ENCODE peak calls at places on chromosome 20, in four cellular contexts. One of them, this sample, is unnamed.

GRCh38 chr20:21303061-21303871 is at the start of gene XRN2:
- DNase-seq in AG09319: peak
- DNase-seq in germinal center: peak
- DNase-seq in A172: peak
- DNase-seq in this sample: peak

GRCh38 chr20:22866757-22867425 is 168.2 kb upstream of the SSTR4 start:
- DNase-seq in AG09319: no peak
- DNase-seq in germinal center: no peak
- DNase-seq in A172: no peak
- DNase-seq in this sample: no peak

GRCh38 chr20:7984192-7984591 is 35.4 kb downstream of the TMX4 start:
- DNase-seq in AG09319: no peak
- DNase-seq in germinal center: no peak
- DNase-seq in A172: no peak
- DNase-seq in this sample: no peak

GRCh38 chr20:61118429-61119224 is 133.4 kb upstream of the CDH4 start:
- DNase-seq in germinal center: no peak
- DNase-seq in AG09319: no peak
- DNase-seq in A172: peak
- DNase-seq in this sample: no peak

GRCh38 chr20:2261105-2261504 is 34.7 kb upstream of the TGM3 start:
- DNase-seq in AG09319: no peak
- DNase-seq in germinal center: no peak
- DNase-seq in A172: peak
- DNase-seq in this sample: no peak

GRCh38 chr20:19993937-19994667 is 23.1 kb upstream of the NAA20 start:
- DNase-seq in germinal center: no peak
- DNase-seq in A172: peak
- DNase-seq in AG09319: no peak
- DNase-seq in this sample: no peak

GRCh38 chr20:59812286-59813125 is 120.9 kb downstream of the SYCP2 start:
- DNase-seq in AG09319: no peak
- DNase-seq in A172: no peak
- DNase-seq in germinal center: no peak
- DNase-seq in this sample: no peak

GRCh38 chr20:44615169-44615791 is 32.9 kb downstream of the PKIG start:
- DNase-seq in AG09319: no peak
- DNase-seq in germinal center: no peak
- DNase-seq in A172: no peak
- DNase-seq in this sample: no peak

GRCh38 chr20:45138451-45139300 is 14.4 kb upstream of the WFDC12 start:
- DNase-seq in germinal center: peak
- DNase-seq in AG09319: no peak
- DNase-seq in A172: peak
- DNase-seq in this sample: no peak

GRCh38 chr20:46624941-46625340 is 26.3 kb downstream of the SLC13A3 start:
- DNase-seq in AG09319: no peak
- DNase-seq in germinal center: no peak
- DNase-seq in A172: no peak
- DNase-seq in this sample: no peak

GRCh38 chr20:25399038-25399430 is 8.4 kb upstream of the ABHD12 start:
- DNase-seq in A172: peak
- DNase-seq in germinal center: peak
- DNase-seq in AG09319: no peak
- DNase-seq in this sample: no peak

GRCh38 chr20:32958574-32958973 is 45.7 kb downstream of the SUN5 start:
- DNase-seq in A172: no peak
- DNase-seq in germinal center: no peak
- DNase-seq in AG09319: no peak
- DNase-seq in this sample: no peak

GRCh38 chr20:37526839-37527637 is 638 bp downstream of the BLCAP start:
- DNase-seq in A172: peak
- DNase-seq in germinal center: no peak
- DNase-seq in AG09319: no peak
- DNase-seq in this sample: no peak

GRCh38 chr20:46512943-46513844 is at the start of gene ZNF334:
- DNase-seq in AG09319: no peak
- DNase-seq in germinal center: no peak
- DNase-seq in A172: no peak
- DNase-seq in this sample: no peak

GRCh38 chr20:54468082-54468481 is 7.3 kb upstream of the DOK5 start:
- DNase-seq in A172: no peak
- DNase-seq in germinal center: no peak
- DNase-seq in AG09319: no peak
- DNase-seq in this sample: no peak

GRCh38 chr20:60010689-60011417 is 52.6 kb downstream of the CDH26 start:
- DNase-seq in A172: no peak
- DNase-seq in AG09319: no peak
- DNase-seq in germinal center: no peak
- DNase-seq in this sample: no peak

GRCh38 chr20:61802721-61803311 is 262.9 kb downstream of the TAF4 start:
- DNase-seq in A172: no peak
- DNase-seq in AG09319: no peak
- DNase-seq in germinal center: no peak
- DNase-seq in this sample: no peak

GRCh38 chr20:46752639-46753235 is 43.3 kb downstream of the SLC2A10 start:
- DNase-seq in AG09319: peak
- DNase-seq in germinal center: peak
- DNase-seq in A172: peak
- DNase-seq in this sample: peak

GRCh38 chr20:33993800-33994623 is at the start of gene RALY:
- DNase-seq in AG09319: peak
- DNase-seq in germinal center: peak
- DNase-seq in A172: peak
- DNase-seq in this sample: no peak

GRCh38 chr20:52783769-52784168 is 188.4 kb upstream of the TSHZ2 start:
- DNase-seq in A172: peak
- DNase-seq in germinal center: peak
- DNase-seq in AG09319: no peak
- DNase-seq in this sample: no peak

GRCh38 chr20:57884956-57885355 is 175.1 kb upstream of the PMEPA1 start:
- DNase-seq in A172: no peak
- DNase-seq in germinal center: no peak
- DNase-seq in AG09319: no peak
- DNase-seq in this sample: no peak

GRCh38 chr20:51404297-51405060 is 138.0 kb downstream of the NFATC2 start:
- DNase-seq in A172: peak
- DNase-seq in AG09319: no peak
- DNase-seq in germinal center: peak
- DNase-seq in this sample: peak

GRCh38 chr20:52959125-52959524 is 13.0 kb upstream of the TSHZ2 start:
- DNase-seq in germinal center: no peak
- DNase-seq in A172: peak
- DNase-seq in AG09319: no peak
- DNase-seq in this sample: no peak

GRCh38 chr20:23118766-23119165 is 32.6 kb upstream of the CD93 start:
- DNase-seq in germinal center: no peak
- DNase-seq in AG09319: no peak
- DNase-seq in A172: no peak
- DNase-seq in this sample: no peak

GRCh38 chr20:6940052-6940451 is 172.6 kb downstream of the BMP2 start:
- DNase-seq in AG09319: no peak
- DNase-seq in A172: no peak
- DNase-seq in germinal center: no peak
- DNase-seq in this sample: no peak

GRCh38 chr20:54759589-54759988 is 284.2 kb downstream of the DOK5 start:
- DNase-seq in AG09319: no peak
- DNase-seq in germinal center: no peak
- DNase-seq in A172: no peak
- DNase-seq in this sample: no peak

GRCh38 chr20:57772349-57772964 is 62.6 kb upstream of the PMEPA1 start:
- DNase-seq in germinal center: no peak
- DNase-seq in A172: peak
- DNase-seq in AG09319: peak
- DNase-seq in this sample: no peak

GRCh38 chr20:43936371-43936770 is 21.7 kb downstream of the TOX2 start:
- DNase-seq in A172: no peak
- DNase-seq in AG09319: no peak
- DNase-seq in germinal center: no peak
- DNase-seq in this sample: no peak

GRCh38 chr20:46253391-46253790 is 54.9 kb downstream of the CDH22 start:
- DNase-seq in A172: peak
- DNase-seq in AG09319: no peak
- DNase-seq in germinal center: no peak
- DNase-seq in this sample: no peak

GRCh38 chr20:63189846-63190559 is 25.9 kb downstream of the YTHDF1 start:
- DNase-seq in A172: no peak
- DNase-seq in AG09319: no peak
- DNase-seq in germinal center: no peak
- DNase-seq in this sample: no peak

GRCh38 chr20:46814366-46815232 is 80.0 kb upstream of the EYA2 start:
- DNase-seq in germinal center: no peak
- DNase-seq in A172: peak
- DNase-seq in AG09319: peak
- DNase-seq in this sample: no peak

GRCh38 chr20:43352996-43353395 is 104.7 kb upstream of the SRSF6 start:
- DNase-seq in A172: no peak
- DNase-seq in AG09319: no peak
- DNase-seq in germinal center: no peak
- DNase-seq in this sample: no peak

GRCh38 chr20:55172310-55173002 is 697.1 kb downstream of the DOK5 start:
- DNase-seq in AG09319: no peak
- DNase-seq in germinal center: no peak
- DNase-seq in A172: no peak
- DNase-seq in this sample: no peak

GRCh38 chr20:53738039-53738944 is 144.7 kb upstream of the ZNF217 start:
- DNase-seq in AG09319: peak
- DNase-seq in A172: peak
- DNase-seq in germinal center: no peak
- DNase-seq in this sample: peak

GRCh38 chr20:45268531-45268930 is 14.2 kb upstream of the SLPI start:
- DNase-seq in AG09319: no peak
- DNase-seq in germinal center: no peak
- DNase-seq in A172: no peak
- DNase-seq in this sample: no peak

GRCh38 chr20:57664924-57665588 is 44.8 kb downstream of the PMEPA1 start:
- DNase-seq in A172: no peak
- DNase-seq in germinal center: no peak
- DNase-seq in AG09319: no peak
- DNase-seq in this sample: no peak

GRCh38 chr20:25259788-25260254 is 11.9 kb downstream of the PYGB start:
- DNase-seq in A172: no peak
- DNase-seq in AG09319: no peak
- DNase-seq in germinal center: no peak
- DNase-seq in this sample: no peak

GRCh38 chr20:62505337-62506045 is 29.7 kb upstream of the GATA5 start:
- DNase-seq in AG09319: no peak
- DNase-seq in germinal center: no peak
- DNase-seq in A172: no peak
- DNase-seq in this sample: no peak